ENCODE peak calls at places on chromosomes 1 and 21, in four cellular contexts. One of them, this sample, is unnamed.

GRCh38 chr21:44932366-44933181 is 7.3 kb upstream of the SLX9 start:
- DNase-seq in stomach: no peak
- DNase-seq in breast epithelium: no peak
- DNase-seq in prostate gland: no peak
- DNase-seq in this sample: no peak

GRCh38 chr1:109989656-109990653 is 5.4 kb downstream of the AHCYL1 start:
- DNase-seq in breast epithelium: no peak
- DNase-seq in stomach: no peak
- DNase-seq in prostate gland: no peak
- DNase-seq in this sample: no peak

GRCh38 chr1:18365099-18365705 is 115.5 kb upstream of the KLHDC7A start:
- DNase-seq in breast epithelium: no peak
- DNase-seq in prostate gland: no peak
- DNase-seq in stomach: no peak
- DNase-seq in this sample: no peak

GRCh38 chr1:32199717-32200072 is 700 bp upstream of the CCDC28B start:
- DNase-seq in breast epithelium: no peak
- DNase-seq in stomach: peak; percentile 60
- DNase-seq in prostate gland: no peak
- DNase-seq in this sample: peak; percentile 80

GRCh38 chr1:118812555-118812954 is 175.6 kb downstream of the TBX15 start:
- DNase-seq in prostate gland: no peak
- DNase-seq in stomach: no peak
- DNase-seq in breast epithelium: no peak
- DNase-seq in this sample: no peak

GRCh38 chr1:244998717-244999346 is 134.5 kb upstream of the HNRNPU start:
- DNase-seq in breast epithelium: no peak
- DNase-seq in prostate gland: no peak
- DNase-seq in stomach: no peak
- DNase-seq in this sample: no peak

GRCh38 chr1:234280500-234280899 is 92.8 kb upstream of the COA6 start:
- DNase-seq in stomach: no peak
- DNase-seq in prostate gland: no peak
- DNase-seq in breast epithelium: no peak
- DNase-seq in this sample: no peak

GRCh38 chr1:31627301-31627929 is 9.9 kb downstream of the HCRTR1 start:
- DNase-seq in stomach: peak; percentile 90
- DNase-seq in breast epithelium: peak; percentile 91
- DNase-seq in prostate gland: peak; percentile 35
- DNase-seq in this sample: no peak

GRCh38 chr1:4265836-4266235 is 365.8 kb upstream of the C1orf174 start:
- DNase-seq in breast epithelium: no peak
- DNase-seq in stomach: no peak
- DNase-seq in prostate gland: no peak
- DNase-seq in this sample: no peak

GRCh38 chr1:155463865-155464264 is 98.7 kb downstream of the ASH1L start:
- DNase-seq in prostate gland: no peak
- DNase-seq in breast epithelium: no peak
- DNase-seq in stomach: no peak
- DNase-seq in this sample: no peak

GRCh38 chr21:25908495-25908894 is 173.7 kb downstream of the GABPA start:
- DNase-seq in prostate gland: no peak
- DNase-seq in stomach: no peak
- DNase-seq in breast epithelium: no peak
- DNase-seq in this sample: no peak

GRCh38 chr1:186977266-186977957 is 148.7 kb downstream of the PLA2G4A start:
- DNase-seq in prostate gland: no peak
- DNase-seq in breast epithelium: no peak
- DNase-seq in stomach: no peak
- DNase-seq in this sample: no peak

GRCh38 chr21:26739189-26739588 is 106.0 kb downstream of the ADAMTS1 start:
- DNase-seq in stomach: no peak
- DNase-seq in prostate gland: no peak
- DNase-seq in breast epithelium: no peak
- DNase-seq in this sample: no peak

GRCh38 chr1:203992440-203992839 is 80.5 kb upstream of the SOX13 start:
- DNase-seq in breast epithelium: no peak
- DNase-seq in prostate gland: no peak
- DNase-seq in stomach: no peak
- DNase-seq in this sample: no peak

GRCh38 chr1:232891116-232891515 is 59.3 kb upstream of the NTPCR start:
- DNase-seq in breast epithelium: no peak
- DNase-seq in stomach: no peak
- DNase-seq in prostate gland: no peak
- DNase-seq in this sample: no peak

GRCh38 chr1:30964706-30965105 is 56.1 kb upstream of the SDC3 start:
- DNase-seq in breast epithelium: no peak
- DNase-seq in prostate gland: no peak
- DNase-seq in stomach: no peak
- DNase-seq in this sample: no peak

GRCh38 chr1:63731117-63732043 is 42.4 kb upstream of the ROR1 start:
- DNase-seq in stomach: no peak
- DNase-seq in prostate gland: no peak
- DNase-seq in breast epithelium: no peak
- DNase-seq in this sample: no peak

GRCh38 chr1:36203554-36204346 is 20.5 kb upstream of the THRAP3 start:
- DNase-seq in prostate gland: no peak
- DNase-seq in stomach: peak; percentile 65
- DNase-seq in breast epithelium: peak; percentile 69
- DNase-seq in this sample: peak; percentile 81

GRCh38 chr1:162373541-162374375 is 2.9 kb downstream of the SPATA46 start:
- DNase-seq in prostate gland: no peak
- DNase-seq in stomach: no peak
- DNase-seq in breast epithelium: no peak
- DNase-seq in this sample: peak; percentile 34

GRCh38 chr1:166390406-166390805 is 223.6 kb upstream of the FAM78B start:
- DNase-seq in breast epithelium: no peak
- DNase-seq in stomach: no peak
- DNase-seq in prostate gland: no peak
- DNase-seq in this sample: no peak

GRCh38 chr1:240602189-240602588 is 9.8 kb downstream of the GREM2 start:
- DNase-seq in prostate gland: no peak
- DNase-seq in stomach: no peak
- DNase-seq in breast epithelium: no peak
- DNase-seq in this sample: no peak

GRCh38 chr1:230753586-230754251 is 6.5 kb downstream of the CAPN9 start:
- DNase-seq in breast epithelium: no peak
- DNase-seq in prostate gland: peak; percentile 52
- DNase-seq in stomach: peak; percentile 74
- DNase-seq in this sample: no peak

GRCh38 chr1:109739738-109740614 is 862 bp downstream of the GSTM3 start:
- DNase-seq in breast epithelium: peak; percentile 68
- DNase-seq in stomach: peak; percentile 87
- DNase-seq in prostate gland: peak; percentile 75
- DNase-seq in this sample: peak; percentile 90

GRCh38 chr1:230824571-230825060 is 43.7 kb downstream of the C1orf198 start:
- DNase-seq in breast epithelium: no peak
- DNase-seq in stomach: no peak
- DNase-seq in prostate gland: no peak
- DNase-seq in this sample: no peak

GRCh38 chr1:231338270-231339128 is at the start of gene SPRTN:
- DNase-seq in stomach: no peak
- DNase-seq in breast epithelium: no peak
- DNase-seq in prostate gland: no peak
- DNase-seq in this sample: no peak

GRCh38 chr1:168084396-168085231 is 52.1 kb downstream of the GPR161 start:
- DNase-seq in prostate gland: peak; percentile 34
- DNase-seq in breast epithelium: no peak
- DNase-seq in stomach: peak; percentile 49
- DNase-seq in this sample: peak; percentile 76

GRCh38 chr1:208030320-208031091 is 119.6 kb upstream of the CD34 start:
- DNase-seq in stomach: no peak
- DNase-seq in breast epithelium: no peak
- DNase-seq in prostate gland: no peak
- DNase-seq in this sample: peak; percentile 79

GRCh38 chr1:178542554-178543290 is 29.8 kb downstream of the TEX35 start:
- DNase-seq in prostate gland: peak; percentile 80
- DNase-seq in stomach: peak; percentile 92
- DNase-seq in breast epithelium: peak; percentile 71
- DNase-seq in this sample: peak; percentile 94

GRCh38 chr1:230342019-230342418 is 84.1 kb downstream of the PGBD5 start:
- DNase-seq in breast epithelium: no peak
- DNase-seq in stomach: no peak
- DNase-seq in prostate gland: no peak
- DNase-seq in this sample: no peak

GRCh38 chr1:226973371-226973897 is 33.3 kb downstream of the COQ8A start:
- DNase-seq in stomach: no peak
- DNase-seq in prostate gland: no peak
- DNase-seq in breast epithelium: no peak
- DNase-seq in this sample: peak; percentile 93

GRCh38 chr1:234125283-234125682 is 220.8 kb downstream of the SLC35F3 start:
- DNase-seq in breast epithelium: no peak
- DNase-seq in prostate gland: no peak
- DNase-seq in stomach: no peak
- DNase-seq in this sample: no peak

GRCh38 chr1:180586671-180587155 is 27.9 kb downstream of the OVAAL start:
- DNase-seq in prostate gland: peak; percentile 69
- DNase-seq in stomach: peak; percentile 78
- DNase-seq in breast epithelium: peak; percentile 59
- DNase-seq in this sample: no peak

GRCh38 chr1:7379445-7379971 is 391.6 kb upstream of the VAMP3 start:
- DNase-seq in stomach: peak; percentile 19
- DNase-seq in breast epithelium: peak; percentile 68
- DNase-seq in prostate gland: peak; percentile 40
- DNase-seq in this sample: peak; percentile 88

GRCh38 chr1:218488986-218489385 is 143.8 kb downstream of the TGFB2 start:
- DNase-seq in breast epithelium: peak; percentile 21
- DNase-seq in prostate gland: no peak
- DNase-seq in stomach: no peak
- DNase-seq in this sample: no peak

GRCh38 chr1:44786138-44786840 is 1.7 kb downstream of the BEST4 start:
- DNase-seq in prostate gland: peak; percentile 54
- DNase-seq in stomach: peak; percentile 77
- DNase-seq in breast epithelium: no peak
- DNase-seq in this sample: peak; percentile 87

GRCh38 chr1:44783697-44784093 is 4.3 kb downstream of the BEST4 start:
- DNase-seq in stomach: peak; percentile 71
- DNase-seq in breast epithelium: no peak
- DNase-seq in prostate gland: peak; percentile 63
- DNase-seq in this sample: no peak

GRCh38 chr1:44785027-44785376 is 3.0 kb downstream of the BEST4 start:
- DNase-seq in prostate gland: no peak
- DNase-seq in breast epithelium: no peak
- DNase-seq in stomach: no peak
- DNase-seq in this sample: no peak

GRCh38 chr1:44785501-44786137 is 2.4 kb downstream of the BEST4 start:
- DNase-seq in prostate gland: no peak
- DNase-seq in stomach: no peak
- DNase-seq in breast epithelium: no peak
- DNase-seq in this sample: no peak

DNA sequence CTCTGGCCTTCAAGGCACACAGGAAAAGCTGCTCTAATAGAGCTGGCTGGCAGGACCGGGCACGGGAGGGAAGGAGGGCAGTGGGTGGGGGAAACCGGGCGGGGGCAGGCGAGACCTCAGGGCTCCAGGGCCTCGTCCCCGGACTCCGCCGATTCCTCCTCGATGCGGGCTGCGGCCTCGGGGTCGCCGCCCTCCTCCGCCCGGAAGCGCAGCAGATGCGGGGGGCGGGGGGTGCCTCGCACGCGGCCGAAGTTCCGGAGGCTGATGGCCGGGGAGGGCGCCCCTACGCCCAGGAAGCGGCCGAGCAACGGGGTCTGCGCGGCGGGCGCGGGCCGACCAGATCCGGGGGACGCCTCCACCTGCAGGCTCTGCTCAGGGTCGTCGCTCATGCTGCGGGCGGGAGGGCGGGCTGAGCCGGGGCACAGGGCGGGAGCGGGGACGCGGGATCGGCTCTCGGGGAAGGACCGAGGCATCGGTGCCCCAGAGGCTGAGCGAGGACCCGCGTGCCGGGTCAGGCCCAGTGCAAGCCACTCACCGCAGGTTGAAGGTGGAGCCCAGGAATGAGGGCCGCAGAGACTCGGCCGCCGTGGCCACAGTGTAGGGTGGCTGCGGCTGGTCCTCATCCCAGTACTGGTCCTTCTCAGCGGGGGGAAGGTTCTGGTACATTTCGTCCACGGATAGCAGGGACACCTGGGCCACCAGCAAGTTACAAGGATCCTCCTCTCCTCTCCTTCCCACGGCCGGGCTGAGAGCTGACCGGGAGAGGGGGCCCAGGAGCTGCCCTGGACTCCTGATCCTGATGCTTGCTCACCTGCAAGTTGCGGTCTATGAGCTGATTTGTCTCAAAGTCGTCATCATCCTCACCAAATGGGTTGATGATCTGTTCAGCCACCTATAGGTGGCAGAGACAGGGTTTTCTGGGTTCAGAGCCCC is 3.6 kb downstream of the BEST4 start:
- DNase-seq in breast epithelium: no peak
- DNase-seq in stomach: no peak
- DNase-seq in prostate gland: no peak
- DNase-seq in this sample: no peak
- TF ChIP-seq CTCF in breast epithelium: no peak
- TF ChIP-seq CTCF in stomach: no peak
- TF ChIP-seq CTCF in prostate gland: no peak
- TF ChIP-seq CTCF in this sample: no peak

DNA sequence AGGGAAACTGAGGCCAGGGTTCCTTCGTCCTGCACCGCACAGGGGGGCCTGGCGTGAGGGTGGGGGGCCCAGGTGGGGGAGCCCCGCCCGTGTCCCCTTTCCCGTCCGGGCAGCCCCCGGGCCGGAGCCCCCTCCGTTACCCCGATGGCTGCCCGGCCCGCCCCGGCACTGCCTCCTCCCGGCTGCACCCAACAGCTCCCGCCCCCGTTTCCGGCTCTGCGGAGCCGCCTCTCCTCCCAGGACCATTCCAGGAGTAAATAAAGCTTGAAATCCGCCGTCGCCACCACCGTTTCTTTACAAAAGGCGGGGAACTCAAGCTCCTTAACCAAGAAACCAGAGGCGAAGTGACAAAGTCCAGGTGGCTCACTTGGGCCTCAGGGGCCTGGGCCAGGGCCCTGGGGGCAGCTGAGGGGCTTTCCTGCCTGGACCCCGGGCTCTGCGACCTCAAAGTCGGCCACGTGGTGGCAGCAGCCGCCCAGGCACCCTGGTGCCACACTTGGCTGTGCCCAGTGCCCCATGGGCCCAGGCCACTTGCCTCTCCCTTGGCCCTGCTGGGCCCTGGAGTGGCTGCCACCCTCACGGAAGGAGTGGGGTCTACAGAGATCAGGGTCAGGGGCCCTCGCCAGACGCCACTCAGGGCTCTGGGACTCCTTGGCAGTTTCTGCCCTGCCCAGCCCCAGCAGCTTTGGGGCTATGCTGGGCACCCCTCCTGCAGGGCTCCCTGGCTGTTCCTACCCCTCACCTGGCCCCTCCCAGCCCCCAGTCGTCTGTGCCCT is 514 bp upstream of the FAAP20 start:
- DNase-seq in stomach: peak; percentile 92
- DNase-seq in breast epithelium: peak; percentile 88
- DNase-seq in prostate gland: peak; percentile 92
- DNase-seq in this sample: peak; percentile 97
- TF ChIP-seq POLR2AphosphoS5 in stomach: peak; percentile 26
- TF ChIP-seq POLR2AphosphoS5 in breast epithelium: peak; percentile 70
- TF ChIP-seq POLR2AphosphoS5 in prostate gland: peak; percentile 79
- TF ChIP-seq POLR2AphosphoS5 in this sample: peak; percentile 35

GRCh38 chr1:111441573-111442192 is 7.4 kb downstream of the WDR77 start:
- DNase-seq in prostate gland: no peak
- DNase-seq in stomach: peak; percentile 50
- DNase-seq in breast epithelium: no peak
- DNase-seq in this sample: no peak
- TF ChIP-seq CTCF in prostate gland: peak; percentile 15
- TF ChIP-seq CTCF in stomach: peak; percentile 26
- TF ChIP-seq CTCF in breast epithelium: no peak
- TF ChIP-seq CTCF in this sample: peak; percentile 28

GRCh38 chr1:41537788-41538351 is 53.4 kb upstream of the EDN2 start:
- DNase-seq in prostate gland: no peak
- DNase-seq in stomach: peak; percentile 59
- DNase-seq in breast epithelium: no peak
- DNase-seq in this sample: peak; percentile 71
- TF ChIP-seq POLR2AphosphoS5 in prostate gland: no peak
- TF ChIP-seq POLR2AphosphoS5 in stomach: no peak
- TF ChIP-seq POLR2AphosphoS5 in breast epithelium: no peak
- TF ChIP-seq POLR2AphosphoS5 in this sample: peak; percentile 35

This sample was measured in sigmoid colon.